ENCODE peak calls at places on chromosomes 16 and 17, in five cellular contexts. V is activated naive CD4-positive, alpha-beta T cell treated with Interleukin-2 at 50 U/mL for 16 hours; L is left colon; X is cardiac muscle cell; P is HCEC 1CT. N is an unnamed sample.

GRCh38 chr17:33981713-33982601 is 273.1 kb upstream of the CCL2 start:
- DNase-seq in V (no peak), L (peak; percentile 51), X (no peak), P (no peak), N (no peak)

GRCh38 chr17:4381690-4382671 is 15.5 kb upstream of the UBE2G1 start:
- DNase-seq in V (no peak), L (no peak), X (no peak), P (no peak), N (no peak)

GRCh38 chr17:72118588-72119279 is 2.1 kb upstream of the SOX9 start:
- DNase-seq in V (no peak), L (peak; percentile 73), X (peak; percentile 85), P (peak; percentile 18), N (peak; percentile 5)

GRCh38 chr17:80101946-80102706 is 745 bp downstream of the GAA start:
- DNase-seq in V (peak; percentile 14), L (no peak), X (peak; percentile 30), P (peak; percentile 25), N (peak; percentile 9)

GRCh38 chr16:24525970-24526559 is 13.3 kb upstream of the RBBP6 start:
- DNase-seq in V (no peak), L (no peak), X (no peak), P (no peak), N (no peak)

GRCh38 chr17:36602030-36602737 is 801 bp downstream of the MRM1 start:
- DNase-seq in V (peak; percentile 14), L (no peak), X (peak; percentile 17), P (no peak), N (no peak)

GRCh38 chr17:2636169-2636930 is 42.9 kb downstream of the PAFAH1B1 start:
- DNase-seq in V (no peak), L (no peak), X (no peak), P (no peak), N (no peak)

GRCh38 chr17:50363217-50364060 is 9.5 kb downstream of the MRPL27 start:
- DNase-seq in V (no peak), L (peak; percentile 23), X (peak; percentile 60), P (no peak), N (no peak)

GRCh38 chr17:57195790-57196460 is 60.4 kb upstream of the MSI2 start:
- DNase-seq in V (no peak), L (no peak), X (no peak), P (peak; percentile 26), N (no peak)

GRCh38 chr16:19143241-19143640 is 24.8 kb upstream of the SYT17 start:
- DNase-seq in V (no peak), L (no peak), X (no peak), P (no peak), N (no peak)

GRCh38 chr17:74527756-74528155 is 3.5 kb downstream of the CD300LB start:
- DNase-seq in V (no peak), L (no peak), X (no peak), P (no peak), N (no peak)

GRCh38 chr16:84672276-84673202 is 24.2 kb downstream of the KLHL36 start:
- DNase-seq in V (peak; percentile 83), L (peak; percentile 60), X (peak; percentile 80), P (peak; percentile 49), N (peak; percentile 67)

GRCh38 chr16:71358464-71359031 is at the start of gene CALB2:
- DNase-seq in V (peak; percentile 60), L (peak; percentile 29), X (peak; percentile 84), P (peak; percentile 45), N (peak; percentile 35)

GRCh38 chr17:18960241-18960665 is 8.3 kb downstream of the SLC5A10 start:
- DNase-seq in V (no peak), L (no peak), X (no peak), P (no peak), N (no peak)

N was measured in central memory CD4-positive, alpha-beta T cell.